ENCODE peak calls at places on chromosomes 7 and 10, in eight cellular contexts. V is PC-9, D is left lung, L is IMR-90, N is GM06990, E is mucosa of descending colon, A is AG04449, P is ovary. U is an unnamed sample.

GRCh38 chr7:135862586-135863361 is 114.2 kb upstream of the FAM180A start:
- DNase-seq in V (no peak), D (no peak), L (no peak), N (no peak), E (no peak), A (no peak), P (no peak), U (no peak)

GRCh38 chr10:119199231-119199992 is 8.0 kb upstream of the GRK5 start:
- DNase-seq in V (peak), D (no peak), L (peak), N (no peak), E (peak), A (peak), P (peak), U (peak)

GRCh38 chr10:33455029-33455428 is 120.6 kb upstream of the NRP1 start:
- DNase-seq in V (no peak), D (no peak), L (no peak), N (no peak), E (no peak), A (no peak), P (no peak), U (no peak)

GRCh38 chr10:3874988-3875841 is 90.2 kb upstream of the KLF6 start:
- DNase-seq in V (no peak), D (no peak), L (no peak), N (peak), E (no peak), A (no peak), P (no peak), U (no peak)

GRCh38 chr10:101961591-101962498 is 94.1 kb downstream of the ARMH3 start:
- DNase-seq in V (no peak), D (no peak), L (peak), N (no peak), E (no peak), A (no peak), P (no peak), U (peak)

GRCh38 chr10:50322075-50322474 is 70.8 kb upstream of the ASAH2 start:
- DNase-seq in V (no peak), D (no peak), L (peak), N (no peak), E (no peak), A (no peak), P (no peak), U (peak)

GRCh38 chr7:54904130-54904529 is 114.7 kb upstream of the EGFR start:
- DNase-seq in V (no peak), D (no peak), L (peak), N (no peak), E (no peak), A (peak), P (no peak), U (peak)

GRCh38 chr10:71621783-71622526 is 97.6 kb downstream of the C10orf105 start:
- DNase-seq in V (peak), D (peak), L (peak), N (no peak), E (no peak), A (no peak), P (peak), U (peak)

GRCh38 chr7:98922392-98923107 is 44.2 kb downstream of the TRRAP start:
- DNase-seq in V (no peak), D (no peak), L (peak), N (no peak), E (no peak), A (no peak), P (peak), U (peak)

GRCh38 chr10:116715839-116716377 is 26.5 kb downstream of the HSPA12A start:
- DNase-seq in V (no peak), D (no peak), L (no peak), N (no peak), E (no peak), A (no peak), P (no peak), U (no peak)

GRCh38 chr10:4111593-4111992 is 326.6 kb upstream of the KLF6 start:
- DNase-seq in V (no peak), D (no peak), L (peak), N (no peak), E (no peak), A (no peak), P (no peak), U (peak)

GRCh38 chr10:43069597-43069996 is 7.3 kb upstream of the RET start:
- DNase-seq in V (no peak), D (peak), L (no peak), N (no peak), E (no peak), A (no peak), P (no peak), U (no peak)

GRCh38 chr7:112547916-112548315 is 67.1 kb downstream of the LSMEM1 start:
- DNase-seq in V (no peak), D (no peak), L (peak), N (no peak), E (no peak), A (no peak), P (no peak), U (peak)

GRCh38 chr10:3776796-3777571 is 8.0 kb downstream of the KLF6 start:
- DNase-seq in V (peak), D (peak), L (peak), N (no peak), E (peak), A (no peak), P (no peak), U (peak)

DNA sequence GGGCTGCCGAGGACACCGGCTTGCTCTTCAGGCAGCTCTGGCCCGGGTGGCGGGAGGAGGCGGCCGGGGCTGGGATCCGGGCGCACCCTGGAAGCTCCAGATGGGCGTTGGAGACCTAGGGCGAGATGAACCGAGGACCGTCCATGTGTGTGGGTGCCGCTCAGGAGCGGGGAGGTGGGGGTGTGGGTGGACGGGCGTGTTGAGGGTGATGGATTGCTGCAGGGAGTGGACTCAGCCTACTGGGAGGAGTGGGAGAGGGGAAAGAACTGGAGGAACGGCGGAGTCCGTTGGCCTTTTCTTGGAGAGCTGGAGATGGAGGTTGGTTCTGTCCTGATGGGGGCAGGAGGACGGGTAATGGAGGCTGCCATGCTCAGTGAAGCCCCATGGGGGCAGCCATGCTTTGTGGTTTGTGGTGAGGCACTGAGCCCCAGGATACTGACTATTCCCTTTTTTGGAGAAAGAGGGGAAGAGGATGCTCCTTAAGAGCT is 27.1 kb downstream of the HIF1AN start:
- DNase-seq in V (peak), D (no peak), L (peak), N (peak), E (no peak), A (no peak), P (peak), U (peak)
- TF ChIP-seq CTCF in V (peak), D (no peak), L (peak), N (peak), E (no peak), A (peak), P (no peak), U (peak)

GRCh38 chr7:158958618-158959017 is 102.3 kb downstream of the DYNC2I1 start:
- DNase-seq in V (no peak), D (peak), L (no peak), N (no peak), E (no peak), A (no peak), P (no peak), U (no peak)

GRCh38 chr7:158956805-158957506 is 100.6 kb downstream of the DYNC2I1 start:
- DNase-seq in V (no peak), D (peak), L (no peak), N (no peak), E (no peak), A (no peak), P (no peak), U (no peak)

GRCh38 chr7:158959021-158959717 is 102.8 kb downstream of the DYNC2I1 start:
- DNase-seq in V (no peak), D (no peak), L (no peak), N (no peak), E (no peak), A (no peak), P (no peak), U (no peak)

GRCh38 chr7:158957507-158957900 is 101.1 kb downstream of the DYNC2I1 start:
- DNase-seq in V (no peak), D (peak), L (no peak), N (no peak), E (no peak), A (no peak), P (no peak), U (no peak)

GRCh38 chr7:158957921-158958471 is 101.6 kb downstream of the DYNC2I1 start:
- DNase-seq in V (peak), D (peak), L (no peak), N (peak), E (peak), A (no peak), P (no peak), U (no peak)
- H3K4me3 ChIP-seq in V (peak), D (no peak), L (no peak), N (peak), E (no peak), A (no peak), P (no peak), U (no peak)

GRCh38 chr7:147432068-147432467 is 1158.5 kb upstream of the C7orf33 start:
- DNase-seq in V (no peak), D (no peak), L (peak), N (no peak), E (no peak), A (peak), P (no peak), U (peak)
- TF ChIP-seq CTCF in V (no peak), D (no peak), L (peak), N (no peak), E (no peak), A (peak), P (no peak), U (peak)

GRCh38 chr10:47311900-47312662 is 10.2 kb upstream of the GDF2 start:
- DNase-seq in V (peak), D (peak), L (peak), N (peak), E (peak), A (peak), P (peak), U (peak)
- H3K4me3 ChIP-seq in V (no peak), D (no peak), L (no peak), N (no peak), E (no peak), A (no peak), P (no peak), U (no peak)

GRCh38 chr7:103074519-103075336 is at the start of the genes ARMC10 and FBXL13:
- DNase-seq in V (peak), D (peak), L (peak), N (peak), E (peak), A (peak), P (peak), U (peak)
- TF ChIP-seq CTCF in V (no peak), D (peak), L (peak), N (no peak), E (peak), A (peak), P (peak), U (no peak)